ENCODE peak calls at places on chromosomes 16 and 17, in seven cellular contexts. X is progenitor cell of endocrine pancreas; K is epithelial cell of esophagus; E is activated naive CD4-positive, alpha-beta T cell treated with anti-CD3 and anti-CD28 coated beads, Interleukin-2, amount 50 U/mL, for 16 hours; J is cardiac muscle cell; L is T-helper 1 cell; U is OCI-LY7. B is an unnamed sample.

GRCh38 chr16:67055712-67056487 is 27.0 kb downstream of the CBFB start:
- DNase-seq in X (no peak), K (peak), E (no peak), J (peak), L (no peak), U (no peak), B (no peak)

GRCh38 chr17:43766413-43767052 is 7.9 kb upstream of the SOST start:
- DNase-seq in X (no peak), K (peak), E (peak), J (peak), L (no peak), U (peak), B (peak)

GRCh38 chr17:21240375-21241055 is 12.7 kb downstream of the NATD1 start:
- DNase-seq in X (no peak), K (no peak), E (no peak), J (no peak), L (no peak), U (no peak), B (no peak)

GRCh38 chr17:74520790-74521480 is 10.3 kb downstream of the CD300LB start:
- DNase-seq in X (no peak), K (no peak), E (no peak), J (no peak), L (no peak), U (no peak), B (no peak)

GRCh38 chr17:29180051-29180787 is at the start of gene MYO18A:
- DNase-seq in X (peak), K (peak), E (peak), J (peak), L (peak), U (peak), B (peak)

GRCh38 chr17:72135546-72136325 is 14.9 kb downstream of the SOX9 start:
- DNase-seq in X (no peak), K (no peak), E (no peak), J (peak), L (no peak), U (no peak), B (no peak)

GRCh38 chr17:17412331-17412730 is 64.5 kb upstream of the MED9 start:
- DNase-seq in X (no peak), K (peak), E (no peak), J (peak), L (no peak), U (no peak), B (peak)

GRCh38 chr17:43402078-43402477 is 3.3 kb downstream of the ARL4D start:
- DNase-seq in X (no peak), K (no peak), E (no peak), J (no peak), L (no peak), U (no peak), B (no peak)

GRCh38 chr16:77660311-77660710 is 62.0 kb upstream of the NUDT7 start:
- DNase-seq in X (no peak), K (peak), E (no peak), J (peak), L (no peak), U (no peak), B (no peak)

GRCh38 chr16:86951831-86952598 is 365.2 kb downstream of the C16orf95 start:
- DNase-seq in X (no peak), K (peak), E (no peak), J (peak), L (no peak), U (no peak), B (no peak)

GRCh38 chr16:57607676-57608461 is 20.6 kb upstream of the ADGRG1 start:
- DNase-seq in X (no peak), K (no peak), E (no peak), J (no peak), L (no peak), U (no peak), B (no peak)

B was measured in KBM-7.